ENCODE peak calls at places on chromosome 12, in nine cellular contexts. S is GM12878, Y is bronchial epithelial cell, P is fibroblast of villous mesenchyme, Z is heart left ventricle, G is epithelial cell of esophagus, L is left lung, K is suprapubic skin, H is GM23338. W is an unnamed sample.
A peak's percentile ranks its signal among the peaks of the same experiment; 100 is the strongest.

GRCh38 chr12:1080520-1081223 is 89.6 kb downstream of the ERC1 start:
- DNase-seq in S (peak; percentile 48), Y (no peak), P (no peak), Z (no peak), G (no peak), L (no peak), K (no peak), H (no peak), W (no peak)

GRCh38 chr12:92543359-92543758 is 159.4 kb upstream of the PLEKHG7 start:
- DNase-seq in S (no peak), Y (peak; percentile 76), P (peak; percentile 48), Z (no peak), G (peak; percentile 91), L (no peak), K (no peak), H (no peak), W (no peak)

GRCh38 chr12:3841783-3842182 is 31.4 kb downstream of the PARP11 start:
- DNase-seq in S (no peak), Y (no peak), P (no peak), Z (no peak), G (no peak), L (no peak), K (no peak), H (no peak), W (no peak)

GRCh38 chr12:52581481-52581880 is 7.8 kb upstream of the KRT74 start:
- DNase-seq in S (no peak), Y (peak; percentile 96), P (peak; percentile 18), Z (no peak), G (peak; percentile 96), L (no peak), K (peak; percentile 45), H (no peak), W (no peak)

GRCh38 chr12:123067654-123068053 is 83.2 kb downstream of the PITPNM2 start:
- DNase-seq in S (no peak), Y (no peak), P (no peak), Z (no peak), G (no peak), L (no peak), K (no peak), H (no peak), W (no peak)

GRCh38 chr12:81078469-81079196 is 754 bp downstream of the ACSS3 start:
- DNase-seq in S (no peak), Y (peak; percentile 68), P (peak; percentile 46), Z (peak; percentile 69), G (peak; percentile 22), L (peak; percentile 48), K (no peak), H (no peak), W (peak; percentile 29)

GRCh38 chr12:112131686-112132085 is 6.3 kb downstream of the TRAFD1 start:
- DNase-seq in S (no peak), Y (no peak), P (no peak), Z (no peak), G (no peak), L (no peak), K (no peak), H (no peak), W (no peak)

GRCh38 chr12:120979862-120980696 is 1.7 kb downstream of the HNF1A start:
- DNase-seq in S (no peak), Y (no peak), P (no peak), Z (no peak), G (no peak), L (no peak), K (no peak), H (peak; percentile 67), W (no peak)

GRCh38 chr12:114986178-114986714 is 302.3 kb upstream of the TBX3 start:
- DNase-seq in S (no peak), Y (no peak), P (no peak), Z (no peak), G (no peak), L (no peak), K (no peak), H (no peak), W (no peak)

GRCh38 chr12:38316391-38317129 is at the start of gene ALG10B:
- DNase-seq in S (peak; percentile 84), Y (peak; percentile 87), P (peak; percentile 97), Z (peak; percentile 94), G (peak; percentile 97), L (peak; percentile 93), K (peak; percentile 94), H (peak; percentile 98), W (peak; percentile 56)

DNA sequence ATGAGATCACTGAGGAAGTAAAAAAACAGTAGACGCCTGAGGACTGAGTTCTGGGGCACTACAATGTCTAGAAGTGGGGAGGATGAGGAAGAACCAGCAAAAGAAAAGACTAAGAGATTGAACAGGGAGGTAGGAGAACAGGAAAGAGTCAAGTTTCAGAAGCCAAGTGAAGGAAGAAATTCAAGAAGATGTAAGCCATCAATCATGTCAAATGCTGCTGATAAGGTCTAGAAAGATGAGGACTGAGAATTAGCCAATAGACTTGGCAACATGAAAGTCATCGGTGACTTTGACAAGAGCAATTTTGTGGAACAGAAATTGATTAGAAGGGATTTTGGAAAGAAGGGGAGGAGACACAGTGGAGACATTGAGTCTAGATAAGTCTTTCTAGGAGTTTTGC is 54.8 kb upstream of the CRY1 start:
- DNase-seq in S (no peak), Y (no peak), P (no peak), Z (no peak), G (no peak), L (no peak), K (no peak), H (no peak), W (no peak)
- TF ChIP-seq CTCF in S (no peak), Y (no peak), P (no peak), Z (no peak), G (no peak), L (no peak), K (no peak), H (no peak), W (no peak)

GRCh38 chr12:63766498-63766897 is 13.2 kb upstream of the RXYLT1 start:
- DNase-seq in S (no peak), Y (no peak), P (no peak), Z (no peak), G (no peak), L (no peak), K (no peak), H (no peak), W (no peak)
- TF ChIP-seq CTCF in S (no peak), Y (no peak), P (no peak), Z (peak; percentile 20), G (no peak), L (no peak), K (no peak), H (peak; percentile 15), W (no peak)

GRCh38 chr12:31961137-31961536 is 1.9 kb downstream of the RESF1 start:
- DNase-seq in S (no peak), Y (no peak), P (no peak), Z (no peak), G (no peak), L (no peak), K (no peak), H (no peak), W (no peak)

GRCh38 chr12:31962076-31962475 is 2.9 kb downstream of the RESF1 start:
- DNase-seq in S (no peak), Y (no peak), P (no peak), Z (no peak), G (no peak), L (no peak), K (no peak), H (no peak), W (no peak)

GRCh38 chr12:31959701-31960391 is 631 bp downstream of the RESF1 start:
- DNase-seq in S (peak; percentile 48), Y (peak; percentile 46), P (peak; percentile 68), Z (peak; percentile 72), G (peak; percentile 64), L (peak; percentile 72), K (peak; percentile 84), H (peak; percentile 37), W (peak; percentile 27)

GRCh38 chr12:31958601-31959000 is 614 bp upstream of the RESF1 start:
- DNase-seq in S (no peak), Y (no peak), P (no peak), Z (no peak), G (no peak), L (no peak), K (no peak), H (peak; percentile 28), W (no peak)

GRCh38 chr12:31959051-31959700 is at the start of gene RESF1:
- DNase-seq in S (peak; percentile 57), Y (peak; percentile 67), P (peak; percentile 88), Z (peak; percentile 93), G (peak; percentile 87), L (peak; percentile 93), K (peak; percentile 91), H (peak; percentile 95), W (peak; percentile 54)
- TF ChIP-seq CTCF in S (no peak), Y (no peak), P (no peak), Z (no peak), G (no peak), L (no peak), K (no peak), H (no peak), W (no peak)

GRCh38 chr12:85076688-85077430 is 40.7 kb downstream of the LRRIQ1 start:
- DNase-seq in S (no peak), Y (peak; percentile 96), P (peak; percentile 70), Z (no peak), G (peak; percentile 94), L (no peak), K (no peak), H (peak; percentile 85), W (no peak)
- TF ChIP-seq CTCF in S (peak; percentile 28), Y (peak; percentile 43), P (peak; percentile 49), Z (peak; percentile 40), G (peak; percentile 63), L (no peak), K (no peak), H (peak; percentile 75), W (no peak)

DNA sequence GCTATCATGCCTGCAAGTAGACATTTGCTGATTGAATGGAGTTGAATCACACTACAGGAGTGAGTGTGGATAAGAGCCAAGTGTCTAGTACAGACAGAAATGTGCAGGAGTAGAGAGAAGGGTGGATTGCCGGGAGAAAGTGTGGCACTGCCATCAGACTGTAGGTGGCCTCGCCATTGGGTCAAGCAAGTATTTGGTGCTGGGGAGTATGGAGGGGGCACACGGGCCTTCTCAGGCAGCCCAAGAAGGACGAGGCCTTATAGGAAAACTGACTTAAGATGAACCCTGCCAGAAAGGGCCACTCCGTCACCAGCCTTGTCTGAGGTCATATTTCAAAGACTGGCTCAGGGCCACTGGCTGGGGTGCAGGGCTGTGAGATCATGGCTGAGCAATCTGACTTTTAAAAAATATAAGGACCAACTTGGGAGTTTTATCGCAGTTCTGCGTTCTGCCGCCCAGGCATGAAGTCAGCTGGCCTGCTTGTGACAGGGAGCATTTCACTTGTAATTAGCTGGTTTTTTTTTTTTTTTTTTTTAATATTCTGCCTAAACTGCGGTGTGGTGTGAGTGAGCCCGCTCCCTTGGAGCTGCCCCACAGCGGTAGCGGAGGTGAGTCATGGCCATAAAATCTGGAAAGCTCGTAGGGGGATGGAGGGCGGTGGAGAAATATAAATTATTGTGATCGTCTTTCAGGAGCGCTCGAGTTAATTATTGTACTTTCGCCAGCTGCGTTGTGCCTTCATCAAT is 231.7 kb downstream of the C12orf75 start:
- DNase-seq in S (no peak), Y (peak; percentile 86), P (peak; percentile 75), Z (peak; percentile 41), G (peak; percentile 83), L (peak; percentile 35), K (no peak), H (peak; percentile 6), W (no peak)
- TF ChIP-seq CTCF in S (no peak), Y (peak; percentile 22), P (peak; percentile 16), Z (no peak), G (peak; percentile 40), L (no peak), K (no peak), H (no peak), W (no peak)

GRCh38 chr12:128823916-128824839 is at the start of gene SLC15A4:
- DNase-seq in S (no peak), Y (peak; percentile 73), P (peak; percentile 91), Z (peak; percentile 97), G (peak; percentile 96), L (peak; percentile 98), K (peak; percentile 98), H (peak; percentile 90), W (peak; percentile 96)
- TF ChIP-seq CTCF in S (peak; percentile 55), Y (peak; percentile 39), P (peak; percentile 27), Z (no peak), G (peak; percentile 36), L (no peak), K (no peak), H (no peak), W (no peak)

W was measured in omental fat pad.